ENCODE peak calls at places on chromosomes 2 and 18, in eight cellular contexts. One of them, this sample, is unnamed.

GRCh38 chr2:83063933-83064332 is 1395.1 kb downstream of the SUCLG1 start:
- DNase-seq in Right ventricle myocardium superior: no peak
- DNase-seq in stimulated activated CD4-positive, alpha-beta T cell treated with anti-CD3 and anti-CD28 coated beads, Interleukin-1b, Interleukin-23, amount 100 ng/mL, for 4 hours: no peak
- DNase-seq in hippocampal formation: no peak
- DNase-seq in prostate gland: no peak
- DNase-seq in SJSA1: no peak
- DNase-seq in CD8-positive, alpha-beta T cell: no peak
- DNase-seq in foreskin fibroblast: no peak
- DNase-seq in this sample: no peak

GRCh38 chr2:181262782-181263181 is 194.4 kb upstream of the ITGA4 start:
- DNase-seq in CD8-positive, alpha-beta T cell: no peak
- DNase-seq in prostate gland: no peak
- DNase-seq in foreskin fibroblast: no peak
- DNase-seq in hippocampal formation: no peak
- DNase-seq in stimulated activated CD4-positive, alpha-beta T cell treated with anti-CD3 and anti-CD28 coated beads, Interleukin-1b, Interleukin-23, amount 100 ng/mL, for 4 hours: no peak
- DNase-seq in Right ventricle myocardium superior: no peak
- DNase-seq in SJSA1: no peak
- DNase-seq in this sample: no peak

GRCh38 chr2:126932529-126932928 is 33.8 kb downstream of the TEX51 start:
- DNase-seq in hippocampal formation: no peak
- DNase-seq in Right ventricle myocardium superior: no peak
- DNase-seq in stimulated activated CD4-positive, alpha-beta T cell treated with anti-CD3 and anti-CD28 coated beads, Interleukin-1b, Interleukin-23, amount 100 ng/mL, for 4 hours: no peak
- DNase-seq in foreskin fibroblast: no peak
- DNase-seq in SJSA1: no peak
- DNase-seq in CD8-positive, alpha-beta T cell: no peak
- DNase-seq in prostate gland: no peak
- DNase-seq in this sample: no peak

GRCh38 chr2:134674687-134675086 is 44.1 kb downstream of the TMEM163 start:
- DNase-seq in SJSA1: no peak
- DNase-seq in Right ventricle myocardium superior: no peak
- DNase-seq in hippocampal formation: no peak
- DNase-seq in stimulated activated CD4-positive, alpha-beta T cell treated with anti-CD3 and anti-CD28 coated beads, Interleukin-1b, Interleukin-23, amount 100 ng/mL, for 4 hours: no peak
- DNase-seq in CD8-positive, alpha-beta T cell: no peak
- DNase-seq in prostate gland: no peak
- DNase-seq in foreskin fibroblast: no peak
- DNase-seq in this sample: no peak

GRCh38 chr2:10305715-10306114 is 3.0 kb downstream of the HPCAL1 start:
- DNase-seq in prostate gland: no peak
- DNase-seq in Right ventricle myocardium superior: no peak
- DNase-seq in SJSA1: no peak
- DNase-seq in CD8-positive, alpha-beta T cell: peak; percentile 54
- DNase-seq in stimulated activated CD4-positive, alpha-beta T cell treated with anti-CD3 and anti-CD28 coated beads, Interleukin-1b, Interleukin-23, amount 100 ng/mL, for 4 hours: no peak
- DNase-seq in foreskin fibroblast: no peak
- DNase-seq in hippocampal formation: no peak
- DNase-seq in this sample: no peak

GRCh38 chr18:48934708-48935432 is 15.9 kb downstream of the SMAD7 start:
- DNase-seq in foreskin fibroblast: no peak
- DNase-seq in stimulated activated CD4-positive, alpha-beta T cell treated with anti-CD3 and anti-CD28 coated beads, Interleukin-1b, Interleukin-23, amount 100 ng/mL, for 4 hours: no peak
- DNase-seq in hippocampal formation: peak; percentile 25
- DNase-seq in prostate gland: no peak
- DNase-seq in SJSA1: no peak
- DNase-seq in Right ventricle myocardium superior: peak; percentile 87
- DNase-seq in CD8-positive, alpha-beta T cell: no peak
- DNase-seq in this sample: no peak

GRCh38 chr2:217978536-217979150 is 24.2 kb downstream of the TNS1 start:
- DNase-seq in foreskin fibroblast: no peak
- DNase-seq in prostate gland: no peak
- DNase-seq in CD8-positive, alpha-beta T cell: no peak
- DNase-seq in SJSA1: no peak
- DNase-seq in Right ventricle myocardium superior: no peak
- DNase-seq in hippocampal formation: no peak
- DNase-seq in stimulated activated CD4-positive, alpha-beta T cell treated with anti-CD3 and anti-CD28 coated beads, Interleukin-1b, Interleukin-23, amount 100 ng/mL, for 4 hours: no peak
- DNase-seq in this sample: no peak

GRCh38 chr2:131040661-131041401 is 52.4 kb downstream of the FAM168B start:
- DNase-seq in CD8-positive, alpha-beta T cell: peak; percentile 40
- DNase-seq in foreskin fibroblast: no peak
- DNase-seq in stimulated activated CD4-positive, alpha-beta T cell treated with anti-CD3 and anti-CD28 coated beads, Interleukin-1b, Interleukin-23, amount 100 ng/mL, for 4 hours: no peak
- DNase-seq in prostate gland: no peak
- DNase-seq in Right ventricle myocardium superior: no peak
- DNase-seq in hippocampal formation: no peak
- DNase-seq in SJSA1: no peak
- DNase-seq in this sample: no peak

GRCh38 chr2:84495539-84496146 is 20.7 kb upstream of the DNAH6 start:
- DNase-seq in foreskin fibroblast: peak; percentile 54
- DNase-seq in CD8-positive, alpha-beta T cell: peak; percentile 39
- DNase-seq in SJSA1: peak; percentile 47
- DNase-seq in Right ventricle myocardium superior: no peak
- DNase-seq in hippocampal formation: no peak
- DNase-seq in prostate gland: peak; percentile 36
- DNase-seq in stimulated activated CD4-positive, alpha-beta T cell treated with anti-CD3 and anti-CD28 coated beads, Interleukin-1b, Interleukin-23, amount 100 ng/mL, for 4 hours: peak; percentile 34
- DNase-seq in this sample: no peak

GRCh38 chr18:61400714-61401113 is 67.5 kb downstream of the CDH20 start:
- DNase-seq in stimulated activated CD4-positive, alpha-beta T cell treated with anti-CD3 and anti-CD28 coated beads, Interleukin-1b, Interleukin-23, amount 100 ng/mL, for 4 hours: no peak
- DNase-seq in hippocampal formation: no peak
- DNase-seq in Right ventricle myocardium superior: no peak
- DNase-seq in CD8-positive, alpha-beta T cell: no peak
- DNase-seq in foreskin fibroblast: peak; percentile 74
- DNase-seq in prostate gland: no peak
- DNase-seq in SJSA1: no peak
- DNase-seq in this sample: no peak

GRCh38 chr2:138391956-138392355 is 109.6 kb upstream of the SPOPL start:
- DNase-seq in CD8-positive, alpha-beta T cell: no peak
- DNase-seq in foreskin fibroblast: peak; percentile 21
- DNase-seq in hippocampal formation: no peak
- DNase-seq in stimulated activated CD4-positive, alpha-beta T cell treated with anti-CD3 and anti-CD28 coated beads, Interleukin-1b, Interleukin-23, amount 100 ng/mL, for 4 hours: no peak
- DNase-seq in SJSA1: no peak
- DNase-seq in prostate gland: no peak
- DNase-seq in Right ventricle myocardium superior: no peak
- DNase-seq in this sample: no peak

GRCh38 chr2:44342854-44343253 is 18.4 kb downstream of the PREPL start:
- DNase-seq in foreskin fibroblast: no peak
- DNase-seq in stimulated activated CD4-positive, alpha-beta T cell treated with anti-CD3 and anti-CD28 coated beads, Interleukin-1b, Interleukin-23, amount 100 ng/mL, for 4 hours: no peak
- DNase-seq in hippocampal formation: no peak
- DNase-seq in Right ventricle myocardium superior: no peak
- DNase-seq in CD8-positive, alpha-beta T cell: peak; percentile 25
- DNase-seq in SJSA1: no peak
- DNase-seq in prostate gland: no peak
- DNase-seq in this sample: no peak

GRCh38 chr2:16625759-16626158 is 39.9 kb downstream of the CYRIA start:
- DNase-seq in foreskin fibroblast: no peak
- DNase-seq in CD8-positive, alpha-beta T cell: no peak
- DNase-seq in SJSA1: no peak
- DNase-seq in stimulated activated CD4-positive, alpha-beta T cell treated with anti-CD3 and anti-CD28 coated beads, Interleukin-1b, Interleukin-23, amount 100 ng/mL, for 4 hours: no peak
- DNase-seq in Right ventricle myocardium superior: no peak
- DNase-seq in prostate gland: no peak
- DNase-seq in hippocampal formation: no peak
- DNase-seq in this sample: no peak

GRCh38 chr18:36187826-36188721 is 777 bp downstream of the MOCOS start:
- DNase-seq in stimulated activated CD4-positive, alpha-beta T cell treated with anti-CD3 and anti-CD28 coated beads, Interleukin-1b, Interleukin-23, amount 100 ng/mL, for 4 hours: no peak
- DNase-seq in prostate gland: no peak
- DNase-seq in foreskin fibroblast: peak; percentile 50
- DNase-seq in SJSA1: no peak
- DNase-seq in Right ventricle myocardium superior: no peak
- DNase-seq in hippocampal formation: no peak
- DNase-seq in CD8-positive, alpha-beta T cell: no peak
- DNase-seq in this sample: no peak